ENCODE peak calls at places on chromosome 6, in four cellular contexts. B is GM23248, I is esophagus squamous epithelium, U is neural progenitor cell. O is an unnamed sample.

GRCh38 chr6:9131616-9132015 is 696.3 kb upstream of the SLC35B3 start:
- DNase-seq in B (no peak), I (no peak), U (no peak), O (no peak)

GRCh38 chr6:129583864-129584263 is 126.1 kb downstream of the ARHGAP18 start:
- DNase-seq in B (no peak), I (no peak), U (no peak), O (no peak)

GRCh38 chr6:101490857-101491256 is 97.3 kb downstream of the GRIK2 start:
- DNase-seq in B (no peak), I (no peak), U (no peak), O (no peak)

GRCh38 chr6:152942319-152942869 is 40.4 kb downstream of the FBXO5 start:
- DNase-seq in B (no peak), I (no peak), U (no peak), O (no peak)

GRCh38 chr6:113767985-113768384 is 89.2 kb upstream of the MARCKS start:
- DNase-seq in B (no peak), I (no peak), U (no peak), O (no peak)

GRCh38 chr6:10410214-10410873 is 4.5 kb downstream of the TFAP2A start:
- DNase-seq in B (no peak), I (no peak), U (no peak), O (no peak)

GRCh38 chr6:56096454-56096853 is 150.9 kb downstream of the COL21A1 start:
- DNase-seq in B (no peak), I (no peak), U (no peak), O (no peak)

GRCh38 chr6:4944325-4944724 is 59.5 kb downstream of the RPP40 start:
- DNase-seq in B (no peak), I (no peak), U (no peak), O (no peak)

GRCh38 chr6:3929281-3929798 is 80.2 kb downstream of the FAM50B start:
- DNase-seq in B (peak; percentile 86), I (no peak), U (no peak), O (no peak)

GRCh38 chr6:13467216-13467600 is 20.2 kb downstream of the GFOD1 start:
- DNase-seq in B (no peak), I (no peak), U (no peak), O (no peak)

GRCh38 chr6:41040101-41040910 is 1.3 kb upstream of the UNC5CL start:
- DNase-seq in B (peak; percentile 38), I (no peak), U (no peak), O (no peak)
- H3K4me3 ChIP-seq in B (no peak overlapping the region), I (no peak overlapping the region), U (no peak overlapping the region), O (no peak overlapping the region)

DNA sequence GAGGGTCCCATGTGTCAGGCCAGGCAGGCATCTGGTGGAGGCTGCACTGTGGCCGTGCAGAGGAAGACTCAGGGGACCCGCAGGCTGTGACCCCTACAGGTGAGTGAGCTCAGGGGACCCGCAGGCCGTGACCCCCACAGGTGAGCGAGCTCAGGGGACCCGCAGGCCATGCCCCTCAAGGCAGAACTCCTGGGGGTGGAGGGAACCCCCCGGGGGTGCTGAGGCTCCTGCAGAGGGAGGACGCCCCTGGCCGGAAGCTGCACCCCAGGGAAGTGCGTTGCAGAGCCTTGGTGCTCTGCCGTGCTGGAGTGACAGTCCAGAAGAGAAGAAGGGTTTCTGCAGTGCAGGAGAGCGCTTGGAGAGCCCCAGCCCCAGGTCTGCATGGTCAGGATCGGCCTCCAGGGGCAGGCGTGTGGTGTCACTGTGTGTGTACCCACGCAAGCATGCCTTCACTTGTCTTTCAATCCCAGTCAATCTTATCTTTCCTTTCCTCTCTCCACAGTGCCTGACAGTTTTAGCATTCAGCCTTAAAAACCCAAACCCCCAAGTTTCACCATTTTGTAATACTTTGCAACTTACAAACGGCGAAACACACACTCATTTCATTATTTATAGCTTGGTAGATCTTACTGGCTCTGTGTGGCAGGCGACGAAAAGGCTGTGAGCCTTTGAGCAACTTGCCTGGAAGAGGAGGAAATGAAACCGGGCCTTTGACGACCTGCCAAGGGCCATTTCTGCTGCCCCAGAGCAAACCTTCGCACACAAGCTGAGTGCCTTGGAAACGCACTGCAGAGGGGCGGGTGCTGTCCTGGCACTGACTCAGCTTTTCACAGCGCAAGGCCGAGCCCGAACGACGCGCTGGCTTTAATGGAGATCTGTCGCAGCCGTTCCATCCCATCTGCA is 101.4 kb upstream of the AGPAT4 start:
- DNase-seq in B (peak; percentile 88), I (no peak), U (peak; percentile 41), O (peak; percentile 25)
- H3K4me3 ChIP-seq in B (peak overlapping the region; percentile 66), I (no peak overlapping the region), U (no peak overlapping the region), O (no peak overlapping the region)

GRCh38 chr6:42177514-42178364 is 4.6 kb downstream of the GUCA1A start:
- DNase-seq in B (no peak), I (no peak), U (peak; percentile 85), O (no peak)
- H3K4me3 ChIP-seq in B (no peak overlapping the region), I (no peak overlapping the region), U (peak overlapping the region; percentile 60), O (no peak overlapping the region)

GRCh38 chr6:30508890-30509736 is 19.8 kb downstream of the HLA-E start:
- DNase-seq in B (peak; percentile 48), I (no peak), U (no peak), O (peak; percentile 28)

GRCh38 chr6:30511147-30511546 is 21.8 kb downstream of the HLA-E start:
- DNase-seq in B (no peak), I (no peak), U (no peak), O (no peak)

GRCh38 chr6:30513451-30513850 is 24.1 kb downstream of the HLA-E start:
- DNase-seq in B (no peak), I (no peak), U (no peak), O (no peak)

GRCh38 chr6:30510419-30510818 is 21.1 kb downstream of the HLA-E start:
- DNase-seq in B (no peak), I (no peak), U (no peak), O (no peak)

GRCh38 chr6:30507849-30508843 is 18.8 kb downstream of the HLA-E start:
- DNase-seq in B (no peak), I (no peak), U (no peak), O (no peak)
- H3K4me3 ChIP-seq in B (no peak overlapping the region), I (no peak overlapping the region), U (no peak overlapping the region), O (no peak overlapping the region)